ENCODE peak calls at places on chromosomes 11 and 22, in seven cellular contexts. Q is endodermal cell, M is fibroblast of pulmonary artery, Z is brain microvascular endothelial cell, E is psoas muscle, X is fibroblast of the aortic adventitia, N is fibroblast of mammary gland. B is an unnamed sample.
A peak's percentile ranks its signal among the peaks of the same experiment; 100 is the strongest.

GRCh38 chr11:73249858-73250773 is 22.0 kb upstream of the P2RY6 start:
- DNase-seq in Q (peak; percentile 28), M (peak; percentile 24), Z (no peak), E (peak; percentile 46), X (no peak), N (no peak), B (no peak)

GRCh38 chr22:35567794-35568193 is 27.2 kb downstream of the RASD2 start:
- DNase-seq in Q (no peak), M (no peak), Z (no peak), E (no peak), X (no peak), N (no peak), B (no peak)

GRCh38 chr22:38720350-38720749 is 14.6 kb downstream of the GTPBP1 start:
- DNase-seq in Q (no peak), M (no peak), Z (no peak), E (peak; percentile 12), X (no peak), N (no peak), B (no peak)

GRCh38 chr11:3134651-3135490 is 30.2 kb downstream of the OSBPL5 start:
- DNase-seq in Q (peak; percentile 42), M (no peak), Z (no peak), E (peak; percentile 55), X (no peak), N (no peak), B (no peak)

GRCh38 chr11:86740628-86741488 is 59.5 kb upstream of the PRSS23 start:
- DNase-seq in Q (peak; percentile 89), M (peak; percentile 98), Z (peak; percentile 95), E (peak; percentile 52), X (peak; percentile 98), N (peak; percentile 97), B (peak; percentile 95)

GRCh38 chr11:6653055-6653454 is 2.6 kb downstream of the DCHS1 start:
- DNase-seq in Q (no peak), M (no peak), Z (no peak), E (no peak), X (no peak), N (no peak), B (no peak)

GRCh38 chr11:80083561-80083960 is 642.7 kb upstream of the TENM4 start:
- DNase-seq in Q (no peak), M (no peak), Z (no peak), E (no peak), X (no peak), N (no peak), B (no peak)

GRCh38 chr11:22458141-22458540 is 120.0 kb downstream of the SLC17A6 start:
- DNase-seq in Q (no peak), M (no peak), Z (no peak), E (no peak), X (no peak), N (no peak), B (no peak)

GRCh38 chr11:10604340-10604748 is 35.9 kb upstream of the LYVE1 start:
- DNase-seq in Q (no peak), M (peak; percentile 75), Z (no peak), E (peak; percentile 83), X (no peak), N (peak; percentile 27), B (peak; percentile 87)

GRCh38 chr11:128550967-128551522 is 36.3 kb downstream of the ETS1 start:
- DNase-seq in Q (no peak), M (no peak), Z (no peak), E (no peak), X (no peak), N (no peak), B (no peak)

GRCh38 chr22:37062366-37062655 is 10.8 kb downstream of the KCTD17 start:
- DNase-seq in Q (no peak), M (no peak), Z (no peak), E (no peak), X (no peak), N (no peak), B (no peak)

GRCh38 chr11:74615311-74615710 is 22.9 kb downstream of the POLD3 start:
- DNase-seq in Q (no peak), M (no peak), Z (no peak), E (no peak), X (no peak), N (no peak), B (no peak)

GRCh38 chr11:74612877-74613276 is 20.5 kb downstream of the POLD3 start:
- DNase-seq in Q (no peak), M (no peak), Z (no peak), E (no peak), X (peak; percentile 33), N (no peak), B (peak; percentile 93)

GRCh38 chr11:74615988-74616387 is 23.6 kb downstream of the POLD3 start:
- DNase-seq in Q (no peak), M (no peak), Z (no peak), E (no peak), X (no peak), N (no peak), B (peak; percentile 39)

DNA sequence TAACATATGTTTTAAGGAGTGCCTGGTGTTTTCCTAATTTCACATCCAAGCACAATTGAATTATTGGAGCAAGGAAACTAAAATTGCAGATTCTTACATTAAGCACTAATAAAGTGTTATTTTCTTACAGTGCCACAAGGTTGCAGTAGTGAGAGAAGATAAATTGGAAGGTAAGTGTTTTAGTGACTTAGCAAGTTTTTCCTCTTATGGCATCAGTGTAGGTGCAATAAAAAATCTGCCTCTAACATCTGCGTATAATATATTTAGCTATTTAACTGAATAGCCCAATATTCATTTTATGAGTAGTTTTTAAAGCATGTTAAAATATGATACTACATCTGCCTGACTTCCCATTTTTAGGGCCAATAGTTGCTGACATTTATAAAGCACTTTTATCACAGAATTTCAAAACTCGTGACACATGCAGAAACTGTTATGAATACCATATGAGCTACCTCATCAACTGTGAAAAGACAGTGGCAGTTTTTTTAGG is 19.0 kb downstream of the POLD3 start:
- DNase-seq in Q (no peak), M (peak; percentile 86), Z (no peak), E (no peak), X (peak; percentile 91), N (peak; percentile 82), B (peak; percentile 91)
- H3K4me3 ChIP-seq in Q (no peak overlapping the region), M (no peak overlapping the region), Z (no peak overlapping the region), E (no peak overlapping the region), X (no peak overlapping the region), N (no peak overlapping the region), B (no peak overlapping the region)

DNA sequence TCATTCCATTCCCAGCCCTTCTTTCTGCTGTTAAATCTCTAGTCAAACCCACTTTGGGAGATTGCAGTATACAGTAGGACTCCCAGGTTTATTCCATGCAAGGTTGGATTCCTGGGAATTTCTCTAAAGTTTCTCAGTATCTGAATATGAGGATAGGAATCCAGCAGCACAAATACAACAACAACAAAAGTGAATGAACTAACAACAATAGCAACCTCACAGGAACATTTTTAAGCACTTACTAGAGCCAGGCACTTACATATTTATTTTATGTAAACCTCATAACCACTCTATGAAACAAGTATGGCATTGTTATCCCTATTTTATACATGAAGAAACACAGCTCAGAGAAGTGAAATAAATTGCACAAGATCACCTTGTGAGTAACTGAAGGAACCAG is 1.9 kb downstream of the MMP7 start:
- DNase-seq in Q (no peak), M (no peak), Z (no peak), E (no peak), X (no peak), N (no peak), B (peak; percentile 20)
- H3K4me3 ChIP-seq in Q (no peak overlapping the region), M (no peak overlapping the region), Z (no peak overlapping the region), E (no peak overlapping the region), X (no peak overlapping the region), N (no peak overlapping the region), B (no peak overlapping the region)

DNA sequence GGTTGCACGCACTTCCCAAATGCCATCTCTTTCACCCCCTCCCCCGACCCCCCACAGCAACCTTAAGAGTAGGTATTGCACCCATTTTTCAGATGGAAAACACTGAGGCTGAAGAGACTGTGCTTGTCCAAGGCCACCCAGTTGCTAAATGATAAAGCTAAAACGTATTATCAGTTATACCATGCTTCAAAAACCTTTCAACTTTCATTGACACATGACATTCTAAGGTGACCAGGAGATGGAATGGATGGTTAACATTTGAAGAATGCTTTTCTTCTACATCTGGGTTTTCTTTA is 4.0 kb downstream of the TIMP3 start:
- DNase-seq in Q (no peak), M (no peak), Z (no peak), E (no peak), X (no peak), N (no peak), B (no peak)
- H3K4me3 ChIP-seq in Q (no peak overlapping the region), M (no peak overlapping the region), Z (no peak overlapping the region), E (peak overlapping the region; percentile 78), X (no peak overlapping the region), N (no peak overlapping the region), B (peak overlapping the region; percentile 80)

GRCh38 chr11:78429209-78429608 is 11.6 kb upstream of the GAB2 start:
- DNase-seq in Q (no peak), M (no peak), Z (no peak), E (no peak), X (no peak), N (no peak), B (no peak)
- H3K4me3 ChIP-seq in Q (peak overlapping the region; percentile 29), M (no peak overlapping the region), Z (no peak overlapping the region), E (no peak overlapping the region), X (no peak overlapping the region), N (no peak overlapping the region), B (no peak overlapping the region)

GRCh38 chr11:66988238-66988637 is 13.1 kb downstream of the C11orf86 start:
- DNase-seq in Q (no peak), M (no peak), Z (no peak), E (no peak), X (no peak), N (no peak), B (no peak)

GRCh38 chr11:66985508-66986177 is 10.5 kb downstream of the C11orf86 start:
- DNase-seq in Q (no peak), M (no peak), Z (no peak), E (peak; percentile 84), X (no peak), N (no peak), B (no peak)

GRCh38 chr11:66983275-66983924 is 8.3 kb downstream of the C11orf86 start:
- DNase-seq in Q (no peak), M (no peak), Z (no peak), E (no peak), X (no peak), N (no peak), B (no peak)

GRCh38 chr11:66986178-66986545 is 11.1 kb downstream of the C11orf86 start:
- DNase-seq in Q (no peak), M (no peak), Z (no peak), E (no peak), X (no peak), N (no peak), B (no peak)

DNA sequence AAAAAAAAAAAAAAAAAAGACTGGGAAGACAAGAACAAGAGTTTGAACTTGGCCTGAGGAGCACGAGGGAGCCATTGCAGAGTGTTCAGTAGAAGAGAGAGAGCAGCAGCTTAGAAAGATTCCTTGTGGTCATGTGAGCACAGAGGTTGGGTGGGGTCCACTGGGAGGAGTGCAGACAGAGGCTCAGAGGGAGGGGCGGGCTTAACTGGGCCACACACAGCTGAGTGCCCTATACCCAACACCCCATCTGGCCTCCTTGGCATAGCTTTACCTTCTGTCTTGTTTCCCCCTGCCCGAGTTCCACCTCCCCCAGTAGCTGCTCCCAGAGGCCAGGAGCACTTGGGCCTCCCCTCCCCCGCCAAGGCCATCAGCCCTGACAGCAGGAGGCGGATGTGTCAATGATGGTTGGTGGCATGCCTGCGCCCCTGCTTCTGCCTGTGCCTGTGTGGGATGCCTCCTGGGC is 12.1 kb downstream of the C11orf86 start:
- DNase-seq in Q (peak; percentile 91), M (no peak), Z (no peak), E (no peak), X (no peak), N (no peak), B (no peak)
- H3K4me3 ChIP-seq in Q (no peak overlapping the region), M (no peak overlapping the region), Z (no peak overlapping the region), E (no peak overlapping the region), X (no peak overlapping the region), N (no peak overlapping the region), B (no peak overlapping the region)